ENCODE peak calls at places on chromosomes 13 and 19, in six cellular contexts. A is stomach, B is uterus, Z is GM23248, G is left ventricle myocardium inferior, I is NCI-H1092. U is an unnamed sample.

GRCh38 chr19:29583196-29584006 is 22.7 kb upstream of the POP4 start:
- DNase-seq in I (no peak), A (no peak), Z (peak), G (no peak), B (no peak), U (no peak)

GRCh38 chr13:19772306-19772705 is 10.4 kb downstream of the PSPC1 start:
- DNase-seq in I (no peak), G (no peak), B (no peak), A (no peak), Z (peak), U (no peak)

GRCh38 chr13:112837371-112838037 is 131.5 kb upstream of the MCF2L start:
- DNase-seq in Z (peak), A (no peak), I (no peak), B (no peak), G (no peak), U (no peak)

GRCh38 chr19:8240274-8241229 is 31.4 kb downstream of the CERS4 start:
- DNase-seq in G (peak), Z (peak), I (peak), A (peak), B (peak), U (peak)

GRCh38 chr19:41861098-41861768 is 1.2 kb downstream of the RPS19 start:
- DNase-seq in G (no peak), A (no peak), I (no peak), B (no peak), Z (no peak), U (no peak)

GRCh38 chr19:29687244-29687896 is 22.1 kb downstream of the PLEKHF1 start:
- DNase-seq in G (no peak), Z (peak), B (peak), A (no peak), I (no peak), U (peak)

GRCh38 chr19:52522555-52522954 is 4.9 kb upstream of the ZNF808 start:
- DNase-seq in I (no peak), G (no peak), B (no peak), Z (no peak), A (no peak), U (no peak)

GRCh38 chr13:50375792-50376191 is 360.5 kb downstream of the KCNRG start:
- DNase-seq in I (no peak), G (no peak), B (no peak), A (no peak), Z (peak), U (no peak)

GRCh38 chr13:27273658-27274425 is 3.2 kb downstream of the RASL11A start:
- DNase-seq in Z (no peak), B (no peak), G (no peak), A (no peak), I (no peak), U (no peak)

U was measured in ovary.